ENCODE peak calls at places on chromosomes 2 and 18, in nine cellular contexts. One of them, this sample, is unnamed.
A peak's percentile ranks its signal among the peaks of the same experiment; 100 is the strongest.

GRCh38 chr2:116917196-116917595 is 897.3 kb upstream of the DDX18 start:
- DNase-seq in HEK293T: no peak
- DNase-seq in pancreas: no peak
- DNase-seq in stimulated activated naive CD4-positive, alpha-beta T cell: no peak
- DNase-seq in stimulated activated CD4-positive, alpha-beta T cell treated with anti-CD3 and anti-CD28 coated beads, TNF-alpha, amount 100 ng/mL, for 24 hours: no peak
- DNase-seq in NCI-H1105 treated with DMSO at 0.1 percent for 48 hours: no peak
- DNase-seq in astrocyte of the spinal cord: no peak
- DNase-seq in endothelial cell: no peak
- DNase-seq in HCEC 1CT: no peak
- DNase-seq in this sample: no peak

GRCh38 chr2:55489467-55490062 is 30.0 kb upstream of the CFAP36 start:
- DNase-seq in HEK293T: no peak
- DNase-seq in pancreas: no peak
- DNase-seq in stimulated activated naive CD4-positive, alpha-beta T cell: no peak
- DNase-seq in stimulated activated CD4-positive, alpha-beta T cell treated with anti-CD3 and anti-CD28 coated beads, TNF-alpha, amount 100 ng/mL, for 24 hours: no peak
- DNase-seq in NCI-H1105 treated with DMSO at 0.1 percent for 48 hours: no peak
- DNase-seq in astrocyte of the spinal cord: no peak
- DNase-seq in endothelial cell: no peak
- DNase-seq in HCEC 1CT: no peak
- DNase-seq in this sample: no peak

GRCh38 chr18:9905401-9905922 is 8.4 kb upstream of the VAPA start:
- DNase-seq in HEK293T: no peak
- DNase-seq in pancreas: no peak
- DNase-seq in stimulated activated naive CD4-positive, alpha-beta T cell: no peak
- DNase-seq in stimulated activated CD4-positive, alpha-beta T cell treated with anti-CD3 and anti-CD28 coated beads, TNF-alpha, amount 100 ng/mL, for 24 hours: no peak
- DNase-seq in NCI-H1105 treated with DMSO at 0.1 percent for 48 hours: no peak
- DNase-seq in astrocyte of the spinal cord: peak; percentile 17
- DNase-seq in endothelial cell: no peak
- DNase-seq in HCEC 1CT: no peak
- DNase-seq in this sample: no peak

GRCh38 chr2:194087569-194087968 is 1569.5 kb upstream of the SLC39A10 start:
- DNase-seq in HEK293T: no peak
- DNase-seq in pancreas: no peak
- DNase-seq in stimulated activated naive CD4-positive, alpha-beta T cell: no peak
- DNase-seq in stimulated activated CD4-positive, alpha-beta T cell treated with anti-CD3 and anti-CD28 coated beads, TNF-alpha, amount 100 ng/mL, for 24 hours: no peak
- DNase-seq in NCI-H1105 treated with DMSO at 0.1 percent for 48 hours: peak; percentile 84
- DNase-seq in astrocyte of the spinal cord: peak; percentile 6
- DNase-seq in endothelial cell: no peak
- DNase-seq in HCEC 1CT: no peak
- DNase-seq in this sample: no peak

GRCh38 chr2:149782566-149782965 is 195.0 kb upstream of the MMADHC start:
- DNase-seq in HEK293T: no peak
- DNase-seq in pancreas: no peak
- DNase-seq in stimulated activated naive CD4-positive, alpha-beta T cell: no peak
- DNase-seq in stimulated activated CD4-positive, alpha-beta T cell treated with anti-CD3 and anti-CD28 coated beads, TNF-alpha, amount 100 ng/mL, for 24 hours: no peak
- DNase-seq in NCI-H1105 treated with DMSO at 0.1 percent for 48 hours: no peak
- DNase-seq in astrocyte of the spinal cord: no peak
- DNase-seq in endothelial cell: no peak
- DNase-seq in HCEC 1CT: peak; percentile 20
- DNase-seq in this sample: no peak

GRCh38 chr2:172095146-172095904 is 7.4 kb downstream of the DLX2 start:
- DNase-seq in HEK293T: no peak
- DNase-seq in pancreas: no peak
- DNase-seq in stimulated activated naive CD4-positive, alpha-beta T cell: peak; percentile 71
- DNase-seq in stimulated activated CD4-positive, alpha-beta T cell treated with anti-CD3 and anti-CD28 coated beads, TNF-alpha, amount 100 ng/mL, for 24 hours: no peak
- DNase-seq in NCI-H1105 treated with DMSO at 0.1 percent for 48 hours: no peak
- DNase-seq in astrocyte of the spinal cord: peak; percentile 59
- DNase-seq in endothelial cell: no peak
- DNase-seq in HCEC 1CT: peak; percentile 66
- DNase-seq in this sample: peak; percentile 61

GRCh38 chr2:191319181-191319580 is 74.0 kb downstream of the MYO1B start:
- DNase-seq in HEK293T: no peak
- DNase-seq in pancreas: no peak
- DNase-seq in stimulated activated naive CD4-positive, alpha-beta T cell: no peak
- DNase-seq in stimulated activated CD4-positive, alpha-beta T cell treated with anti-CD3 and anti-CD28 coated beads, TNF-alpha, amount 100 ng/mL, for 24 hours: no peak
- DNase-seq in NCI-H1105 treated with DMSO at 0.1 percent for 48 hours: no peak
- DNase-seq in astrocyte of the spinal cord: peak; percentile 59
- DNase-seq in endothelial cell: no peak
- DNase-seq in HCEC 1CT: peak; percentile 74
- DNase-seq in this sample: no peak

GRCh38 chr2:158687315-158687714 is 107.8 kb upstream of the DAPL1 start:
- DNase-seq in HEK293T: no peak
- DNase-seq in pancreas: no peak
- DNase-seq in stimulated activated naive CD4-positive, alpha-beta T cell: no peak
- DNase-seq in stimulated activated CD4-positive, alpha-beta T cell treated with anti-CD3 and anti-CD28 coated beads, TNF-alpha, amount 100 ng/mL, for 24 hours: no peak
- DNase-seq in NCI-H1105 treated with DMSO at 0.1 percent for 48 hours: no peak
- DNase-seq in astrocyte of the spinal cord: no peak
- DNase-seq in endothelial cell: no peak
- DNase-seq in HCEC 1CT: no peak
- DNase-seq in this sample: no peak

GRCh38 chr2:218997730-218998129 is 4.5 kb upstream of the CRYBA2 start:
- DNase-seq in HEK293T: no peak
- DNase-seq in pancreas: no peak
- DNase-seq in stimulated activated naive CD4-positive, alpha-beta T cell: no peak
- DNase-seq in stimulated activated CD4-positive, alpha-beta T cell treated with anti-CD3 and anti-CD28 coated beads, TNF-alpha, amount 100 ng/mL, for 24 hours: no peak
- DNase-seq in NCI-H1105 treated with DMSO at 0.1 percent for 48 hours: peak; percentile 81
- DNase-seq in astrocyte of the spinal cord: no peak
- DNase-seq in endothelial cell: no peak
- DNase-seq in HCEC 1CT: no peak
- DNase-seq in this sample: peak; percentile 83

GRCh38 chr2:187550797-187551306 is 3.4 kb downstream of the TFPI start:
- DNase-seq in HEK293T: no peak
- DNase-seq in pancreas: no peak
- DNase-seq in stimulated activated naive CD4-positive, alpha-beta T cell: no peak
- DNase-seq in stimulated activated CD4-positive, alpha-beta T cell treated with anti-CD3 and anti-CD28 coated beads, TNF-alpha, amount 100 ng/mL, for 24 hours: no peak
- DNase-seq in NCI-H1105 treated with DMSO at 0.1 percent for 48 hours: no peak
- DNase-seq in astrocyte of the spinal cord: no peak
- DNase-seq in endothelial cell: no peak
- DNase-seq in HCEC 1CT: no peak
- DNase-seq in this sample: no peak

GRCh38 chr2:232831496-232831895 is 38.6 kb upstream of the SNORC start:
- DNase-seq in HEK293T: no peak
- DNase-seq in pancreas: no peak
- DNase-seq in stimulated activated naive CD4-positive, alpha-beta T cell: no peak
- DNase-seq in stimulated activated CD4-positive, alpha-beta T cell treated with anti-CD3 and anti-CD28 coated beads, TNF-alpha, amount 100 ng/mL, for 24 hours: no peak
- DNase-seq in NCI-H1105 treated with DMSO at 0.1 percent for 48 hours: no peak
- DNase-seq in astrocyte of the spinal cord: no peak
- DNase-seq in endothelial cell: no peak
- DNase-seq in HCEC 1CT: no peak
- DNase-seq in this sample: no peak

GRCh38 chr18:13435596-13436333 is 217.2 kb downstream of the LDLRAD4 start:
- DNase-seq in HEK293T: no peak
- DNase-seq in pancreas: no peak
- DNase-seq in stimulated activated naive CD4-positive, alpha-beta T cell: no peak
- DNase-seq in stimulated activated CD4-positive, alpha-beta T cell treated with anti-CD3 and anti-CD28 coated beads, TNF-alpha, amount 100 ng/mL, for 24 hours: no peak
- DNase-seq in NCI-H1105 treated with DMSO at 0.1 percent for 48 hours: no peak
- DNase-seq in astrocyte of the spinal cord: peak; percentile 70
- DNase-seq in endothelial cell: no peak
- DNase-seq in HCEC 1CT: no peak
- DNase-seq in this sample: no peak

GRCh38 chr2:17303054-17303453 is 215.2 kb downstream of the RAD51AP2 start:
- DNase-seq in HEK293T: no peak
- DNase-seq in pancreas: no peak
- DNase-seq in stimulated activated naive CD4-positive, alpha-beta T cell: no peak
- DNase-seq in stimulated activated CD4-positive, alpha-beta T cell treated with anti-CD3 and anti-CD28 coated beads, TNF-alpha, amount 100 ng/mL, for 24 hours: no peak
- DNase-seq in NCI-H1105 treated with DMSO at 0.1 percent for 48 hours: no peak
- DNase-seq in astrocyte of the spinal cord: peak; percentile 68
- DNase-seq in endothelial cell: no peak
- DNase-seq in HCEC 1CT: peak; percentile 97
- DNase-seq in this sample: no peak

GRCh38 chr2:160703648-160704585 is 210.3 kb upstream of the RBMS1 start:
- DNase-seq in HEK293T: no peak
- DNase-seq in pancreas: no peak
- DNase-seq in stimulated activated naive CD4-positive, alpha-beta T cell: no peak
- DNase-seq in stimulated activated CD4-positive, alpha-beta T cell treated with anti-CD3 and anti-CD28 coated beads, TNF-alpha, amount 100 ng/mL, for 24 hours: no peak
- DNase-seq in NCI-H1105 treated with DMSO at 0.1 percent for 48 hours: no peak
- DNase-seq in astrocyte of the spinal cord: no peak
- DNase-seq in endothelial cell: no peak
- DNase-seq in HCEC 1CT: peak; percentile 9
- DNase-seq in this sample: no peak

GRCh38 chr2:33292981-33293586 is 183.4 kb upstream of the RASGRP3 start:
- DNase-seq in HEK293T: no peak
- DNase-seq in pancreas: no peak
- DNase-seq in stimulated activated naive CD4-positive, alpha-beta T cell: no peak
- DNase-seq in stimulated activated CD4-positive, alpha-beta T cell treated with anti-CD3 and anti-CD28 coated beads, TNF-alpha, amount 100 ng/mL, for 24 hours: no peak
- DNase-seq in NCI-H1105 treated with DMSO at 0.1 percent for 48 hours: no peak
- DNase-seq in astrocyte of the spinal cord: no peak
- DNase-seq in endothelial cell: no peak
- DNase-seq in HCEC 1CT: no peak
- DNase-seq in this sample: peak; percentile 34

This sample was measured in NCI-H1092 treated with DMSO at 0.1 percent for 48 hours.